ENCODE peak calls at places on chromosomes 2 and 18, in nine cellular contexts. C is M059J; J is activated T-cell treated with anti-CD3 and anti-CD28 coated beads for 1 hour; P is head of caudate nucleus; H is astrocyte of the spinal cord; Y is BE2C; B is aorta; M is effector memory CD4-positive, alpha-beta T cell; Q is EL. I is an unnamed sample.

GRCh38 chr2:33426666-33427231 is 49.7 kb upstream of the RASGRP3 start:
- DNase-seq in C (peak; percentile 90), J (no peak), P (no peak), H (peak; percentile 86), Y (peak; percentile 33), B (no peak), M (no peak), Q (peak; percentile 71), I (peak; percentile 45)

GRCh38 chr2:109242654-109243331 is 113.8 kb downstream of the SH3RF3 start:
- DNase-seq in C (peak; percentile 79), J (no peak), P (no peak), H (peak; percentile 92), Y (no peak), B (no peak), M (no peak), Q (peak; percentile 87), I (peak; percentile 62)

GRCh38 chr2:212712991-212713390 is 174.4 kb upstream of the ERBB4 start:
- DNase-seq in C (peak; percentile 16), J (no peak), P (no peak), H (no peak), Y (no peak), B (no peak), M (no peak), Q (peak; percentile 18), I (no peak)

GRCh38 chr18:3402962-3403585 is 46.9 kb upstream of the TGIF1 start:
- DNase-seq in C (peak; percentile 52), J (no peak), P (no peak), H (no peak), Y (no peak), B (no peak), M (no peak), Q (peak; percentile 55), I (no peak)

GRCh38 chr18:48803518-48803917 is 147.2 kb downstream of the SMAD7 start:
- DNase-seq in C (no peak), J (no peak), P (no peak), H (no peak), Y (no peak), B (peak; percentile 51), M (no peak), Q (no peak), I (no peak)

GRCh38 chr18:31977270-31977872 is 34.4 kb upstream of the TRAPPC8 start:
- DNase-seq in C (peak; percentile 32), J (peak; percentile 17), P (peak; percentile 67), H (peak; percentile 52), Y (peak; percentile 38), B (no peak), M (peak; percentile 20), Q (peak; percentile 43), I (no peak)

GRCh38 chr18:50656841-50657470 is 97.1 kb downstream of the MAPK4 start:
- DNase-seq in C (peak; percentile 9), J (no peak), P (no peak), H (no peak), Y (no peak), B (peak; percentile 45), M (no peak), Q (peak; percentile 34), I (no peak)

GRCh38 chr2:40101076-40101688 is 322.1 kb upstream of the THUMPD2 start:
- DNase-seq in C (peak; percentile 88), J (no peak), P (no peak), H (peak; percentile 88), Y (no peak), B (no peak), M (no peak), Q (peak; percentile 83), I (no peak)

GRCh38 chr18:32909798-32910561 is 137.2 kb upstream of the KLHL14 start:
- DNase-seq in C (no peak), J (no peak), P (no peak), H (no peak), Y (no peak), B (no peak), M (no peak), Q (no peak), I (no peak)

GRCh38 chr2:158405341-158405740 is 51.2 kb downstream of the CCDC148 start:
- DNase-seq in C (no peak), J (no peak), P (no peak), H (no peak), Y (no peak), B (no peak), M (no peak), Q (no peak), I (no peak)

GRCh38 chr18:37303009-37303408 is 262.6 kb downstream of the CELF4 start:
- DNase-seq in C (no peak), J (no peak), P (no peak), H (no peak), Y (no peak), B (no peak), M (no peak), Q (no peak), I (no peak)

GRCh38 chr2:127701651-127702394 is 526 bp downstream of the SFT2D3 start:
- DNase-seq in C (peak; percentile 74), J (peak; percentile 68), P (peak; percentile 60), H (peak; percentile 62), Y (peak; percentile 72), B (peak; percentile 92), M (peak; percentile 70), Q (peak; percentile 74), I (peak; percentile 89)

GRCh38 chr18:22230403-22231042 is 61.1 kb downstream of the GATA6 start:
- DNase-seq in C (peak; percentile 92), J (no peak), P (no peak), H (peak; percentile 84), Y (no peak), B (no peak), M (no peak), Q (peak; percentile 91), I (no peak)

GRCh38 chr2:58688813-58689212 is 447.7 kb upstream of the FANCL start:
- DNase-seq in C (no peak), J (no peak), P (no peak), H (no peak), Y (no peak), B (peak; percentile 48), M (no peak), Q (no peak), I (no peak)